ENCODE peak calls at places on chromosomes 6 and 20, in four cellular contexts. P, B, E and A are unnamed samples.

GRCh38 chr20:59159091-59159821 is 4.4 kb upstream of the ZNF831 start:
- DNase-seq in E (peak), P (no peak), B (no peak), A (no peak)

GRCh38 chr20:9919271-9920014 is 80.6 kb upstream of the PAK5 start:
- DNase-seq in P (no peak), B (no peak), E (no peak), A (no peak)

GRCh38 chr6:42698217-42698616 is 24.2 kb downstream of the PRPH2 start:
- DNase-seq in P (no peak), E (no peak), B (no peak), A (no peak)

GRCh38 chr20:5557123-5557522 is 193.1 kb upstream of the SHLD1 start:
- DNase-seq in E (peak), B (peak), P (peak), A (peak)

GRCh38 chr6:163392533-163392932 is 22.0 kb upstream of the QKI start:
- DNase-seq in E (no peak), P (no peak), B (peak), A (no peak)

GRCh38 chr6:118551673-118552063 is 3.6 kb downstream of the PLN start:
- DNase-seq in P (peak), B (no peak), E (no peak), A (no peak)

GRCh38 chr20:7159903-7160302 is 392.4 kb downstream of the BMP2 start:
- DNase-seq in B (peak), E (no peak), P (no peak), A (no peak)

GRCh38 chr20:35907017-35907685 is 47.2 kb downstream of the SCAND1 start:
- DNase-seq in P (no peak), B (no peak), E (no peak), A (no peak)

GRCh38 chr6:37451411-37452273 is 18.6 kb downstream of the CMTR1 start:
- DNase-seq in B (no peak), E (no peak), P (peak), A (no peak)

GRCh38 chr6:13006578-13007300 is 290.2 kb downstream of the PHACTR1 start:
- DNase-seq in E (no peak), P (peak), B (no peak), A (no peak)

GRCh38 chr20:61556116-61556515 is 304.1 kb downstream of the CDH4 start:
- DNase-seq in P (peak), B (peak), E (no peak), A (no peak)

GRCh38 chr20:8796088-8796665 is 272.7 kb upstream of the PLCB4 start:
- DNase-seq in E (no peak), P (no peak), B (no peak), A (no peak)

GRCh38 chr6:1312444-1313363 is 806 bp downstream of the FOXQ1 start:
- DNase-seq in P (no peak), E (peak), B (no peak), A (peak)

GRCh38 chr6:32945106-32945761 is 4.4 kb upstream of the HLA-DMB start:
- DNase-seq in B (no peak), P (no peak), E (no peak), A (no peak)

GRCh38 chr20:58308680-58309527 is 611 bp upstream of the RAB22A start:
- DNase-seq in B (no peak), P (no peak), E (peak), A (peak)

GRCh38 chr6:169723991-169724553 is at the start of gene PHF10:
- DNase-seq in E (peak), P (no peak), B (no peak), A (peak)

GRCh38 chr20:3471397-3472021 is 691 bp downstream of the ATRN start:
- DNase-seq in E (no peak), B (no peak), P (no peak), A (no peak)

GRCh38 chr6:148593130-148593812 is 153.6 kb upstream of the UST start:
- DNase-seq in B (no peak), P (peak), E (no peak), A (no peak)

GRCh38 chr6:89758830-89759229 is 60.8 kb downstream of the MDN1 start:
- DNase-seq in P (no peak), E (no peak), B (no peak), A (no peak)

GRCh38 chr6:37840940-37841300 is 21.4 kb downstream of the ZFAND3 start:
- DNase-seq in P (no peak), E (no peak), B (no peak), A (no peak)

GRCh38 chr6:135521431-135521830 is 23.9 kb upstream of the AHI1 start:
- DNase-seq in E (no peak), P (no peak), B (no peak), A (no peak)

GRCh38 chr6:145745861-145746260 is 10.5 kb upstream of the EPM2A start:
- DNase-seq in E (no peak), B (peak), P (no peak), A (no peak)

GRCh38 chr6:144055121-144055931 is 40.0 kb downstream of the SF3B5 start:
- DNase-seq in E (no peak), B (no peak), P (no peak), A (no peak)

GRCh38 chr6:124372076-124372475 is 568.4 kb downstream of the NKAIN2 start:
- DNase-seq in P (no peak), B (no peak), E (no peak), A (no peak)

GRCh38 chr20:61589055-61589385 is 337.0 kb downstream of the CDH4 start:
- DNase-seq in P (peak), E (no peak), B (peak), A (no peak)

GRCh38 chr20:50318709-50319108 is 128.1 kb downstream of the CEBPB start:
- DNase-seq in E (no peak), P (no peak), B (no peak), A (no peak)

GRCh38 chr6:1895721-1896120 is 286.0 kb downstream of the FOXC1 start:
- DNase-seq in P (no peak), B (no peak), E (no peak), A (no peak)

GRCh38 chr20:17795449-17796095 is 95.8 kb downstream of the BANF2 start:
- DNase-seq in P (no peak), B (no peak), E (no peak), A (no peak)

GRCh38 chr6:165774903-165775608 is 112.0 kb upstream of the PDE10A start:
- DNase-seq in P (no peak), E (no peak), B (peak), A (no peak)

GRCh38 chr6:32580593-32580992 is 9.1 kb downstream of the HLA-DRB1 start:
- DNase-seq in B (no peak), P (no peak), E (no peak), A (no peak)

GRCh38 chr6:111980168-111980567 is 73.7 kb upstream of the CCN6 start:
- DNase-seq in P (peak), E (no peak), B (no peak), A (no peak)

GRCh38 chr20:41018153-41018552 is 10.5 kb upstream of the TOP1 start:
- DNase-seq in P (no peak), E (no peak), B (peak), A (no peak)

GRCh38 chr6:7087066-7087465 is 20.7 kb upstream of the RREB1 start:
- DNase-seq in E (no peak), P (peak), B (no peak), A (no peak)

GRCh38 chr6:33198853-33199436 is 1.5 kb downstream of the RXRB start:
- DNase-seq in P (no peak), B (no peak), E (no peak), A (no peak)

GRCh38 chr20:9220874-9221547 is 152.1 kb downstream of the PLCB4 start:
- DNase-seq in E (no peak), B (peak), P (peak), A (no peak)

GRCh38 chr20:34549291-34549928 is 9.1 kb upstream of the MAP1LC3A start:
- DNase-seq in B (peak), E (peak), P (peak), A (no peak)

GRCh38 chr6:26155066-26155925 is 68.1 kb downstream of the HFE start:
- DNase-seq in B (peak), E (peak), P (no peak), A (peak)

GRCh38 chr20:43658723-43659419 is 8.0 kb upstream of the MYBL2 start:
- DNase-seq in E (no peak), B (no peak), P (no peak), A (no peak)
- TF ChIP-seq CTCF in E (no peak), B (no peak), P (no peak), A (no peak)

GRCh38 chr6:161440299-161440698 is 166.4 kb upstream of the AGPAT4 start:
- DNase-seq in E (no peak), P (no peak), B (no peak), A (no peak)
- TF ChIP-seq CTCF in E (no peak), P (no peak), B (no peak), A (no peak)

GRCh38 chr6:41442800-41443501 is 103.2 kb upstream of the FOXP4 start:
- DNase-seq in E (peak), P (no peak), B (no peak), A (peak)
- TF ChIP-seq CTCF in E (peak), P (peak), B (peak), A (peak)

GRCh38 chr20:37757550-37757949 is 63.7 kb downstream of the CTNNBL1 start:
- DNase-seq in B (no peak), P (no peak), E (peak), A (no peak)
- TF ChIP-seq CTCF in B (peak), P (peak), E (no peak), A (no peak)

DNA sequence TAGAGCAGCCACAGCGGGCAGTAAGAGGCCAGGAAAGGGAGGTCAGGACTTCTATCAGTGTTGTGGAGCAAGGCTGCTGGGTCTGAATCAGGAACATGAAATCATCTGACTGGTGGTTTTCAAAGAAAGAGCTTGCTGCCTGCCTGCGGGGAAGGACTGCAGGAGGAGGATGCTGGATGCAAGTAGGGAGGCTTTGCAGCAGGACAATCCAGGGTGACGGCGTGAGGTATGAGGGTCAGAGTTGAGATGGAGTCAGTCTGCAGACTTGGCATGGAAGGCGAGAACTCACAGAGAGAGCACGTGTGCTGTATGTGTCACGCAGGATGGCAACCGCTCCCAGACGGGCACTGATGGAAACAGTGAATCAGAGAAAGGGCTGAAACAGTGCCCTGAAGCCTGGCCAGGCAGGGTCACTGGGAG is 59.2 kb upstream of the CD93 start:
- DNase-seq in E (no peak), P (peak), B (peak), A (no peak)
- TF ChIP-seq CTCF in E (no peak), P (no peak), B (no peak), A (no peak)

GRCh38 chr6:84685983-84686584 is 78.3 kb downstream of the TBX18 start:
- DNase-seq in B (peak), P (no peak), E (peak), A (no peak)
- TF ChIP-seq CTCF in B (peak), P (peak), E (peak), A (peak)

DNA sequence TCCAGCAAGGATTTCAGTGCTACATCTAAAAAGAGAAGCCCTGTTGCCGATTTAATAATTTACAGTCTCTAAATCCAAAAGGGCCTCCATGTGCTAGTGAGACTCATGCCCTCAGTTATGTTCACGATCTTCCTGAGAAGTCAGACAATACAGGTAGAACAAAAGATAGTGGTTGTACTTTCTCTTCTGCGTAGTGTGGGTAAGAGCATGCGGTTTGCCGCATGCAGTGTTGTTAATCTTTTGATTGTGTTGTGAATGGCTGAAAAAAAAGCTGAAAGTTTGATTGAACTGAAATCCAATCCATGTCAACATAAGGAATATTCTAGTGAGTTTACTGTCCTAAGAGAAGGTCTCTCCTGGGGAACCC is 74.8 kb upstream of the AGPAT4 start:
- DNase-seq in P (no peak), E (no peak), B (no peak), A (no peak)
- TF ChIP-seq CTCF in P (no peak), E (no peak), B (no peak), A (no peak)

GRCh38 chr6:41451515-41452163 is 94.5 kb upstream of the FOXP4 start:
- DNase-seq in E (no peak), P (peak), B (no peak), A (no peak)

GRCh38 chr6:41449399-41450245 is 96.6 kb upstream of the FOXP4 start:
- DNase-seq in P (no peak), E (no peak), B (no peak), A (no peak)

GRCh38 chr6:41450581-41450980 is 95.6 kb upstream of the FOXP4 start:
- DNase-seq in B (no peak), P (no peak), E (no peak), A (no peak)

GRCh38 chr6:41452763-41453162 is 93.4 kb upstream of the FOXP4 start:
- DNase-seq in B (no peak), E (no peak), P (no peak), A (no peak)

DNA sequence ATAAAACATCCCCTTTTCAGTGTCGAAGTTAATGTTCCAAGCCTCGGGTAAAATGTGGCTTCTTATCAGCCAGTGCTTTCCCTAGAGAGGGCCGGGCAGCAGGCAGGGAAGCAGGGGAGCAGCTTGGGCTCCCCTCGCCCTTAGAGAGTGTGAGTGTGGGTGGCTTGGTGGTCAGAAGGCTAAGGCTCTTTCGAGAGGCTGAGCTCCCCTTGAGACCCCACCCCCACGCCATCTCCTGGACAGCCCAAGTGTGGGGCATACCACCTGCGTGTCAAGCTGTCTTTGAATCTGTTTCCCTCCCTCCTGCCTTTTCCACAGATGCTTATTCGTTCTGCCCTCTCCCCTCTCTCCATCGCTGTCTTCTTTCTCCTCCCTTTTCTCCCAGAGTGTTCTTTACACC is 95.1 kb upstream of the FOXP4 start:
- DNase-seq in E (peak), P (no peak), B (no peak), A (peak)
- TF ChIP-seq CTCF in E (no peak), P (no peak), B (peak), A (no peak)

GRCh38 chr6:48917233-48917632 is 545.8 kb downstream of the MMUT start:
- DNase-seq in P (no peak), B (no peak), E (no peak), A (no peak)

GRCh38 chr6:48919555-48919954 is 543.5 kb downstream of the MMUT start:
- DNase-seq in B (no peak), E (peak), P (no peak), A (no peak)

GRCh38 chr6:48916523-48917050 is 546.5 kb downstream of the MMUT start:
- DNase-seq in P (no peak), B (peak), E (no peak), A (no peak)

GRCh38 chr6:48912503-48912902 is 550.5 kb downstream of the MMUT start:
- DNase-seq in B (no peak), P (no peak), E (no peak), A (no peak)

DNA sequence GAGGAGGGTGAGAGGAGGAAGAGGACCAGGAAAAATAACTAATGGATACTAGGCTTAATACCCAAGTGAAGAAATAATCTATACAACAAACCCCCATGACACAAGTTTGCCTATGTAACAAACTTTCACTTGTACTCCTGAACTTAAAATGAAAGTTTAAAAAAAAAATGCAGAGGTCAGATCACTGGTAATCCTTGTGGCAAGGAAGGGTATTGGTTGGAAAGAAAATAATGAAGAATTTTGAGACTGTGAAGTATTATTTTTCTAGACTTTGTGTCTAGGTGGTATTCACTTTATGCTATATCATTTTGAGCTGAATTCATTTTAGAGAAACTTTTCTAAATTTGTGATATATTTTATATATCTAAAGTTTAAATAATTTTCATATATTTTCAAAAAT is 547.5 kb downstream of the MMUT start:
- DNase-seq in E (no peak), B (no peak), P (no peak), A (no peak)
- TF ChIP-seq CTCF in E (no peak), B (no peak), P (peak), A (peak)